ENCODE peak calls at places on chromosome 4, in eight cellular contexts. X, J, D, I, Y, A, G and S are unnamed samples.
A peak's percentile ranks its signal among the peaks of the same experiment; 100 is the strongest.

GRCh38 chr4:92189146-92189545 is 114.6 kb upstream of the GRID2 start:
- DNase-seq in Y (no peak), I (no peak), A (no peak), X (no peak), D (no peak), G (no peak), J (no peak), S (no peak)

GRCh38 chr4:183355405-183355804 is 33.2 kb upstream of the CLDN24 start:
- DNase-seq in J (peak; percentile 74), X (no peak), I (no peak), G (no peak), Y (no peak), A (no peak), D (no peak), S (no peak)

GRCh38 chr4:795726-796119 is 30.2 kb downstream of the CPLX1 start:
- DNase-seq in J (no peak), A (no peak), I (no peak), G (no peak), X (no peak), D (no peak), Y (no peak), S (peak; percentile 82)

GRCh38 chr4:19224820-19225219 is 1026.9 kb upstream of the SLIT2 start:
- DNase-seq in X (no peak), G (no peak), D (peak; percentile 52), A (no peak), Y (no peak), I (no peak), J (peak; percentile 23), S (no peak)

GRCh38 chr4:25970691-25971427 is 56.8 kb downstream of the SMIM20 start:
- DNase-seq in A (no peak), D (no peak), X (no peak), G (no peak), J (no peak), Y (no peak), I (no peak), S (no peak)

GRCh38 chr4:119053245-119053644 is 82.4 kb upstream of the MYOZ2 start:
- DNase-seq in G (no peak), A (no peak), X (no peak), D (no peak), J (no peak), I (no peak), Y (no peak), S (no peak)

GRCh38 chr4:188824553-188824952 is 685.3 kb downstream of the TRIML1 start:
- DNase-seq in I (no peak), Y (no peak), G (no peak), J (no peak), A (no peak), X (no peak), D (no peak), S (no peak)

GRCh38 chr4:149709640-149710039 is 106.0 kb downstream of the IQCM start:
- DNase-seq in Y (no peak), A (peak; percentile 5), I (no peak), D (no peak), G (peak; percentile 12), J (no peak), X (no peak), S (no peak)

GRCh38 chr4:132328761-132329160 is 820.3 kb upstream of the PCDH10 start:
- DNase-seq in D (no peak), J (no peak), I (no peak), Y (no peak), G (no peak), A (no peak), X (no peak), S (no peak)

GRCh38 chr4:174946246-174946645 is 28.1 kb downstream of the ADAM29 start:
- DNase-seq in X (no peak), Y (no peak), I (no peak), G (no peak), D (no peak), J (no peak), A (no peak), S (no peak)

GRCh38 chr4:89837385-89837995 is 529 bp upstream of the SNCA start:
- DNase-seq in Y (peak; percentile 17), G (no peak), D (peak; percentile 65), I (no peak), J (no peak), A (no peak), X (peak; percentile 26), S (peak; percentile 71)

GRCh38 chr4:89290727-89291126 is 16.9 kb downstream of the GPRIN3 start:
- DNase-seq in A (no peak), G (no peak), I (peak; percentile 31), Y (no peak), D (no peak), X (no peak), J (no peak), S (no peak)

GRCh38 chr4:77020017-77020416 is 55.8 kb downstream of the CCNI start:
- DNase-seq in D (no peak), X (no peak), G (no peak), A (no peak), I (no peak), J (no peak), Y (no peak), S (no peak)

GRCh38 chr4:8771258-8771590 is 100.4 kb downstream of the HMX1 start:
- DNase-seq in Y (peak; percentile 3), J (no peak), A (no peak), D (peak; percentile 9), I (no peak), X (peak; percentile 16), G (no peak), S (peak; percentile 62)

GRCh38 chr4:126223784-126224407 is 909.1 kb downstream of the FAT4 start:
- DNase-seq in J (no peak), I (no peak), A (no peak), G (no peak), Y (no peak), X (no peak), D (peak; percentile 24), S (no peak)

GRCh38 chr4:119873794-119874325 is 192.8 kb downstream of the MAD2L1 start:
- DNase-seq in J (no peak), A (no peak), G (no peak), D (no peak), Y (no peak), X (no peak), I (no peak), S (no peak)

GRCh38 chr4:71709961-71710360 is 73.9 kb downstream of the GC start:
- DNase-seq in X (no peak), Y (no peak), J (no peak), A (no peak), I (no peak), D (peak; percentile 14), G (no peak), S (peak; percentile 16)

GRCh38 chr4:63937961-63938360 is 471.3 kb downstream of the TECRL start:
- DNase-seq in A (no peak), G (peak; percentile 2), I (no peak), D (no peak), Y (peak; percentile 23), X (no peak), J (no peak), S (no peak)
- H3K4me3 ChIP-seq in A (no peak overlapping the region), G (no peak overlapping the region), I (no peak overlapping the region), D (no peak overlapping the region), Y (peak overlapping the region; percentile 4), X (no peak overlapping the region), J (no peak overlapping the region), S (no peak overlapping the region)

GRCh38 chr4:22440999-22441398 is 74.9 kb downstream of the ADGRA3 start:
- DNase-seq in J (no peak), X (no peak), I (no peak), A (no peak), D (no peak), Y (no peak), G (no peak), S (no peak)
- H3K4me3 ChIP-seq in J (no peak overlapping the region), X (peak overlapping the region; percentile 52), I (no peak overlapping the region), A (no peak overlapping the region), D (no peak overlapping the region), Y (no peak overlapping the region), G (no peak overlapping the region), S (no peak overlapping the region)

GRCh38 chr4:40749717-40750460 is at the start of gene NSUN7:
- DNase-seq in I (peak; percentile 55), X (peak; percentile 49), A (no peak), G (peak; percentile 28), Y (peak; percentile 59), J (no peak), D (peak; percentile 79), S (peak; percentile 90)
- H3K4me3 ChIP-seq in I (peak within 1 kb of the TSS; percentile 36), X (peak within 1 kb of the TSS; percentile 47), A (peak within 1 kb of the TSS; percentile 35), G (peak within 1 kb of the TSS; percentile 76), Y (peak within 1 kb of the TSS; percentile 47), J (peak within 1 kb of the TSS; percentile 59), D (peak within 1 kb of the TSS; percentile 63), S (peak within 1 kb of the TSS; percentile 81)

GRCh38 chr4:134201216-134202098 is at the start of gene PABPC4L:
- DNase-seq in X (peak; percentile 42), A (no peak), G (no peak), Y (peak; percentile 41), D (peak; percentile 83), I (no peak), J (no peak), S (peak; percentile 60)
- H3K4me3 ChIP-seq in X (peak within 1 kb of the TSS; percentile 26), A (peak within 1 kb of the TSS; percentile 53), G (peak within 1 kb of the TSS; percentile 57), Y (peak within 1 kb of the TSS; percentile 60), D (peak within 1 kb of the TSS; percentile 90), I (peak within 1 kb of the TSS; percentile 18), J (peak within 1 kb of the TSS; percentile 20), S (peak within 1 kb of the TSS; percentile 57)

GRCh38 chr4:98522603-98523395 is 135.6 kb downstream of the TSPAN5 start:
- DNase-seq in X (no peak), I (no peak), A (peak; percentile 83), J (no peak), G (peak; percentile 61), D (no peak), Y (no peak), S (no peak)
- H3K4me3 ChIP-seq in X (no peak overlapping the region), I (no peak overlapping the region), A (peak overlapping the region; percentile 13), J (no peak overlapping the region), G (no peak overlapping the region), D (no peak overlapping the region), Y (no peak overlapping the region), S (no peak overlapping the region)

DNA sequence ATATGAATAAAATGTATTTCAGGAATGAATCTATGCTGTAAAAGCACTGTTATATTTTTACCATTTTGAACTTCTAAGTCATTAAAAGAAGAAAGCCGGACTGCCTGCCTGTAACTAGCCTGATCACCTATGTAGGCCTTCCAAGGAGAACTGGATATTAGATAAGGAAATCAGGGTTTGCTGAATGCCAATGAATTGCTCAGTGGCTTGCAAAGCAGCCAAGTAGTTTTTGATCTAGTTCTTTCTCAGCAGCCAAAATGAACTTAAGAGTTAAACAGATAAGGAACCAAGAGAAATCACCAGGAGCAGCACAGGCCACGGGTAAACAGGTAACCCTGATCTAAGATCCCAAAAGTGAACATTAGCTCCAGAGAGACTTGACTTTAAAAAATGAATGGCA is 3.3 kb downstream of the ANXA5 start:
- DNase-seq in A (no peak), X (no peak), I (no peak), J (no peak), Y (no peak), D (peak; percentile 1), G (no peak), S (no peak)
- H3K4me3 ChIP-seq in A (peak overlapping the region; percentile 27), X (no peak overlapping the region), I (no peak overlapping the region), J (no peak overlapping the region), Y (no peak overlapping the region), D (no peak overlapping the region), G (no peak overlapping the region), S (no peak overlapping the region)

GRCh38 chr4:144734522-144734921 is 88.6 kb downstream of the HHIP start:
- DNase-seq in J (no peak), A (no peak), I (no peak), D (peak; percentile 18), G (peak; percentile 60), Y (no peak), X (no peak), S (no peak)
- H3K4me3 ChIP-seq in J (no peak overlapping the region), A (no peak overlapping the region), I (no peak overlapping the region), D (no peak overlapping the region), G (no peak overlapping the region), Y (no peak overlapping the region), X (no peak overlapping the region), S (no peak overlapping the region)